ENCODE peak calls at places on chromosome 13, in four cellular contexts. H, I, X and K are unnamed samples.

GRCh38 chr13:23743717-23744116 is 145.5 kb downstream of the MIPEP start:
- DNase-seq in I (no peak), H (no peak), X (no peak), K (no peak)

GRCh38 chr13:78881054-78881453 is 222.1 kb upstream of the OBI1 start:
- DNase-seq in I (no peak), H (no peak), X (no peak), K (no peak)

GRCh38 chr13:93235258-93236015 is 8.8 kb downstream of the GPC6 start:
- DNase-seq in I (no peak), H (no peak), X (no peak), K (no peak)

GRCh38 chr13:76667551-76667950 is 218.7 kb downstream of the KCTD12 start:
- DNase-seq in H (no peak), I (no peak), X (no peak), K (no peak)

GRCh38 chr13:100409132-100409531 is 179.5 kb downstream of the GGACT start:
- DNase-seq in X (no peak), I (no peak), H (no peak), K (no peak)

GRCh38 chr13:75326173-75327131 is 155.5 kb downstream of the TBC1D4 start:
- DNase-seq in I (peak; percentile 31), H (peak; percentile 50), X (no peak), K (no peak)

GRCh38 chr13:48783181-48783630 is 129.5 kb downstream of the CYSLTR2 start:
- DNase-seq in H (no peak), X (peak; percentile 65), I (no peak), K (no peak)

GRCh38 chr13:91531646-91532045 is 133.2 kb downstream of the GPC5 start:
- DNase-seq in H (no peak), X (no peak), I (no peak), K (no peak)

GRCh38 chr13:107999751-108000150 is 215.6 kb downstream of the LIG4 start:
- DNase-seq in I (no peak), X (no peak), H (no peak), K (no peak)

DNA sequence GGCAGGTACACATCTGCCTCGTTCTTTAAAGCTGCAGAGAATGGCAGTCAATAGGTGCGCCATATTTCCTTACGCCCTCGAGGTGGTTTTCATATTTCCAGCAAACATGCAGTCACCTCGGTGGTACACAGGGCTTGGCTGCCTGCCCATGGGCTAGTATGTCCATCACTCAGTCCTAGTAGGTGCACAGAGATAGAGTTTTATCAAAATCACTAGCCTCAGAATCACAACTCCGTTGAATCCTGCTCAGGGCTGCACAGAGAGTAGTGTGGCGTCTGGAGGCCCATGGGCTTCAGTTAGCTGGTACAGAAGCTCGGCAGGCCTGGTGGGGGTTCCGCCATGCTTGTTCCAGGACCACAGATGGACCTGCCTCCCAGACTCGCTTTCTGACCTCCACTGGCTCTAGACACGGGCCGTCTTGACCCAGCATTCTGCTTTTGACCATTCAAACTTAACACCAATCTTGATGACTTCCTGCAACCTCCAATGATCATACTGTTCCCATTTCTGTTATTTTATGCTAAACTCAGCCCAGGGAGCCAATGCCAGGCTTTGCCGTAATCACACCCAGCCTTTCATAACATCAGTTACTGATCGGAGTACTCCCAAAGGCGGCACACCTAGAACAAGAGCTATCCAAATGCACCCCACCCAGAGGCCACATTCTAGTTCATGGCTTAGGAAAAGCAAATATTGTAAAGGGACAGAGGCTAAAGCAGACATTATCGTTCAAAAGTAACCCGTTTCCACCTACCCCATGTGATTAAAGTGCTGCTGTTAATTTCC is 120.4 kb downstream of the RAB20 start:
- DNase-seq in I (no peak), X (no peak), H (no peak), K (no peak)
- H3K27ac ChIP-seq in I (no peak overlapping the region), X (no peak overlapping the region), H (no peak overlapping the region), K (no peak overlapping the region)

GRCh38 chr13:32790731-32791130 is 204.5 kb downstream of the PDS5B start:
- DNase-seq in X (no peak), H (peak; percentile 58), I (no peak), K (no peak)
- H3K27ac ChIP-seq in X (no peak overlapping the region), H (no peak overlapping the region), I (no peak overlapping the region), K (no peak overlapping the region)

GRCh38 chr13:111025310-111025709 is 89.8 kb upstream of the ARHGEF7 start:
- DNase-seq in H (no peak), I (no peak), X (no peak), K (no peak)
- H3K27ac ChIP-seq in H (no peak overlapping the region), I (no peak overlapping the region), X (no peak overlapping the region), K (no peak overlapping the region)

GRCh38 chr13:44404261-44405139 is 30.9 kb downstream of the SERP2 start:
- DNase-seq in H (peak; percentile 75), I (no peak), X (no peak), K (no peak)

GRCh38 chr13:44403720-44404063 is 30.1 kb downstream of the SERP2 start:
- DNase-seq in I (no peak), H (peak; percentile 67), X (no peak), K (no peak)

GRCh38 chr13:44406617-44407016 is 33.0 kb downstream of the SERP2 start:
- DNase-seq in I (no peak), H (no peak), X (no peak), K (no peak)

GRCh38 chr13:44401577-44401976 is 28.0 kb downstream of the SERP2 start:
- DNase-seq in X (no peak), I (no peak), H (no peak), K (no peak)

GRCh38 chr13:44402902-44403719 is 29.5 kb downstream of the SERP2 start:
- DNase-seq in X (no peak), H (peak; percentile 69), I (no peak), K (no peak)
- H3K27ac ChIP-seq in X (no peak overlapping the region), H (no peak overlapping the region), I (no peak overlapping the region), K (no peak overlapping the region)

GRCh38 chr13:33280550-33280905 is 5.0 kb downstream of the STARD13 start:
- DNase-seq in I (no peak), X (no peak), H (no peak), K (no peak)

GRCh38 chr13:33279898-33280549 is 5.5 kb downstream of the STARD13 start:
- DNase-seq in X (no peak), H (no peak), I (no peak), K (no peak)

GRCh38 chr13:33279414-33279813 is 6.1 kb downstream of the STARD13 start:
- DNase-seq in I (no peak), H (no peak), X (no peak), K (no peak)

GRCh38 chr13:33281951-33282595 is 3.5 kb downstream of the STARD13 start:
- DNase-seq in X (no peak), I (no peak), H (no peak), K (no peak)

GRCh38 chr13:33280923-33281322 is 4.6 kb downstream of the STARD13 start:
- DNase-seq in X (no peak), I (no peak), H (no peak), K (no peak)
- H3K27ac ChIP-seq in X (no peak overlapping the region), I (no peak overlapping the region), H (no peak overlapping the region), K (peak overlapping the region; percentile 38)

DNA sequence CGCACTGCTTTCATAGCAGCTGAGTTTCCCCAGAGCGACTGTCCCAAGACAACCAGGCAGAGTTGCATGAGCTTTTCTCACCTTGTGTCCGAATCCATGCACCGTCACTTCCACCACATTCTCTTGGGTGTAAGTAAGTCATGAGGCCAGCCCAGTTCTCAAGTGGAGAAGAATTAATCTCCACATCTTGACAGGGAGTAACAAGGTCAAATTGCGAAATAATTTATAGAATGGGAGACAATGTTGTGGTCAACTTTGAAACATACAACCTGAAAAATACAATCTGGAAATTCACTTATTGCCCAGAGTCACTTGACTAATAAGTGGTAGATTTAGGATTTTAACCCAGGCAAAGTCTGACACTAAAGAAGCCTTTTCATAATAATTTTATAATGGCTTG is 123.7 kb downstream of the UFM1 start:
- DNase-seq in X (no peak), I (no peak), H (no peak), K (no peak)
- H3K27ac ChIP-seq in X (no peak overlapping the region), I (no peak overlapping the region), H (no peak overlapping the region), K (no peak overlapping the region)

GRCh38 chr13:29924482-29924884 is 74.1 kb upstream of the UBL3 start:
- DNase-seq in I (no peak), X (no peak), H (no peak), K (no peak)
- H3K27ac ChIP-seq in I (no peak overlapping the region), X (peak overlapping the region; percentile 43), H (no peak overlapping the region), K (peak overlapping the region; percentile 69)

DNA sequence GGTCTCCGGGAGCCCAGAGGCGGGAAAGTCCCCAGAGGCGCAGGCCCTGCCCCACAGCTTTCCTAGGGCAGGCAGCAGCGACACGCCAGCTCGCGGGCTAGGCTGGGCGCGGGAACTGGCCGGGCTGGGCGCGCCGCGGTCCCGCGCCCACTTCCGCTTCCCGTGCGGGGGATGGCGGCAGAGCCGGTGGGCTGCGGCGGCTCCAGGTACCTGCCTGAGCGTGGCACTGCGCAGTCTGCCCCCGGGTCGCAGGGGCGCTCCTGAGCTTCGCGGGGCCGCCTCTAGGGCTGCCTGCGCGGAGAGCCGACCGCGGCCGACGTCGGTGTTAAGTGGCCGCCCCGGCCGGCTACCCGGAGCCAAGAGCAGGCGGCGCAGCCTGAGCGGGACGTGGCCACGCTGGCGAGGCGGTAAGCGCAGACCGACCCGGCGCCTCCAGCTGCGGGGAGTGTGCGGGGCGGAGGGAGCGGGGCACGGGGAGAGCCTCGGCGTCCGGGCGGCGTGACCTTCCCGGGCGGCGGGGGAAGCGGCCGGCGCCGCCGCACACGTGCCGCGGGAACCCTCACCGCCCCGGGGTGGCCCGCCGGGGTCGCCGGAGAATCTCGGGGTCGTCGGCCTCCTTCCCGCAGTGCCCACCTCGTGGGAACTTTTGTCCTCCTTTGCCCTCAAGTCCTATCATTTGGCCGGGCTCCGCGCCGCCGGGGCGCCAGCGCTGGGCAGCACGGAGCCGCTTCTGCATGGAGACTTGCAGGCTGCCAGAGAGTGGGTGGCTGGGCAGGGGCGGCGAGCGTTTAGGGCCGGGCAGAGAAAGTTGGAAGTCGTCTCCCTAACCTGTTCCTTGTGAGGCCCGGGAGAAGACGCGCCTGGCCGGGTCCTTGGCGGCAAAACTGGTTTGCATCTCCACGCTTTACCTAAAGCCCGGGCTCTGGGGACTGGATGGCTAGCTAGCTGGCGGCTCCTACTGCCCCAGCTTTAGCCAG is 31.4 kb upstream of the MPHOSPH8 start:
- DNase-seq in I (no peak), H (peak; percentile 89), X (peak; percentile 38), K (no peak)
- H3K27ac ChIP-seq in I (no peak overlapping the region), H (no peak overlapping the region), X (no peak overlapping the region), K (no peak overlapping the region)